ENCODE peak calls at places on chromosome 15, in four cellular contexts. O is posterior cingulate gyrus; G is activated naive CD8-positive, alpha-beta T cell treated with anti-CD3 and anti-CD28 coated beads, Interleukin-2, amount 50 U/mL, for 24 hours; H is DMS153. P is an unnamed sample.

GRCh38 chr15:30905821-30906220 is 2.1 kb downstream of the FAN1 start:
- DNase-seq in H (no peak), O (no peak), G (no peak), P (no peak)

GRCh38 chr15:43239732-43240491 is 19.1 kb upstream of the EPB42 start:
- DNase-seq in O (no peak), G (no peak), H (no peak), P (no peak)

GRCh38 chr15:101128191-101128590 is 123.7 kb downstream of the CHSY1 start:
- DNase-seq in H (no peak), O (no peak), G (no peak), P (no peak)

GRCh38 chr15:88243895-88244787 is 12.4 kb downstream of the NTRK3 start:
- DNase-seq in O (no peak), G (peak), H (no peak), P (peak)

GRCh38 chr15:68414591-68414990 is 17.4 kb downstream of the ITGA11 start:
- DNase-seq in O (no peak), H (no peak), G (no peak), P (no peak)

GRCh38 chr15:57133127-57133968 is 214.9 kb downstream of the TCF12 start:
- DNase-seq in G (peak), O (peak), H (no peak), P (no peak)

GRCh38 chr15:91561371-91562100 is 292.0 kb upstream of the SLCO3A1 start:
- DNase-seq in O (no peak), H (no peak), G (no peak), P (no peak)

GRCh38 chr15:27990411-27991338 is 108.4 kb downstream of the OCA2 start:
- DNase-seq in H (peak), O (no peak), G (no peak), P (no peak)

GRCh38 chr15:57044961-57045360 is 126.5 kb downstream of the TCF12 start:
- DNase-seq in H (no peak), G (no peak), O (no peak), P (no peak)

GRCh38 chr15:98658831-98659699 is 10.7 kb downstream of the IGF1R start:
- DNase-seq in O (no peak), G (peak), H (no peak), P (peak)

GRCh38 chr15:63553388-63553791 is 43.8 kb upstream of the FBXL22 start:
- DNase-seq in O (no peak), G (no peak), H (no peak), P (no peak)

GRCh38 chr15:89108865-89109660 is 20.8 kb downstream of the ABHD2 start:
- DNase-seq in H (no peak), O (no peak), G (no peak), P (no peak)

GRCh38 chr15:89051875-89052274 is 36.4 kb upstream of the ABHD2 start:
- DNase-seq in H (no peak), G (no peak), O (no peak), P (no peak)

GRCh38 chr15:75149911-75150709 is 51.6 kb upstream of the C15orf39 start:
- DNase-seq in O (no peak), H (no peak), G (no peak), P (no peak)

GRCh38 chr15:55742927-55743614 is at the start of gene PRTG:
- DNase-seq in H (no peak), G (no peak), O (peak), P (peak)

GRCh38 chr15:72271895-72272212 is 500 bp downstream of the PARP6 start:
- DNase-seq in O (peak), H (no peak), G (peak), P (no peak)

GRCh38 chr15:60814855-60815254 is 335.9 kb upstream of the ICE2 start:
- DNase-seq in O (no peak), G (no peak), H (no peak), P (no peak)

GRCh38 chr15:93706881-93707280 is 524.5 kb upstream of the MCTP2 start:
- DNase-seq in O (no peak), G (no peak), H (no peak), P (no peak)

GRCh38 chr15:67548862-67549651 is 6.6 kb downstream of the MAP2K5 start:
- DNase-seq in O (peak), G (no peak), H (peak), P (no peak)

GRCh38 chr15:27418729-27419128 is 447.7 kb downstream of the GABRG3 start:
- DNase-seq in O (peak), G (no peak), H (peak), P (peak)

GRCh38 chr15:37980010-37980409 is 45.6 kb downstream of the TMCO5A start:
- DNase-seq in G (no peak), O (no peak), H (no peak), P (no peak)

GRCh38 chr15:62445244-62445643 is 280.2 kb upstream of the C2CD4B start:
- DNase-seq in O (no peak), G (no peak), H (no peak), P (no peak)

GRCh38 chr15:87739866-87740265 is 516.7 kb downstream of the NTRK3 start:
- DNase-seq in O (no peak), H (no peak), G (no peak), P (no peak)

GRCh38 chr15:73832657-73833056 is 40.7 kb upstream of the TBC1D21 start:
- DNase-seq in G (no peak), O (no peak), H (no peak), P (no peak)